ENCODE peak calls at places on chromosomes 5 and 9, in six cellular contexts. R is EH, Q is smooth muscle cell of the brain vasculature, D is cardiac muscle cell, T is NCI-H510A, Y is activated T-helper 1 cell treated with Interleukin-2 at 50 U/mL for 16 hours. O is an unnamed sample.

GRCh38 chr9:85941966-85942912 is 1.3 kb downstream of the NAA35 start:
- DNase-seq in R (peak), Q (no peak), D (peak), T (no peak), Y (no peak), O (no peak)

GRCh38 chr9:137250329-137251193 is 525 bp upstream of the STPG3 start:
- DNase-seq in R (no peak), Q (no peak), D (no peak), T (no peak), Y (no peak), O (no peak)

GRCh38 chr5:138647261-138647788 is 72.1 kb upstream of the HSPA9 start:
- DNase-seq in R (peak), Q (no peak), D (peak), T (no peak), Y (no peak), O (no peak)

GRCh38 chr5:160021818-160022446 is 13.0 kb downstream of the TTC1 start:
- DNase-seq in R (peak), Q (peak), D (peak), T (no peak), Y (peak), O (peak)

GRCh38 chr5:12662545-12663314 is 758.5 kb upstream of the CTNND2 start:
- DNase-seq in R (no peak), Q (no peak), D (no peak), T (no peak), Y (no peak), O (no peak)

GRCh38 chr5:15704397-15704947 is 204.5 kb downstream of the FBXL7 start:
- DNase-seq in R (peak), Q (no peak), D (no peak), T (no peak), Y (no peak), O (no peak)

GRCh38 chr5:169980418-169981053 is at the start of gene INSYN2B:
- DNase-seq in R (peak), Q (peak), D (peak), T (peak), Y (no peak), O (peak)

GRCh38 chr5:126446498-126447224 is 23.5 kb downstream of the GRAMD2B start:
- DNase-seq in R (peak), Q (no peak), D (peak), T (no peak), Y (no peak), O (no peak)

GRCh38 chr5:143889986-143890385 is 78.0 kb downstream of the HMHB1 start:
- DNase-seq in R (peak), Q (no peak), D (peak), T (no peak), Y (no peak), O (no peak)

GRCh38 chr5:149358294-149358651 is 427 bp downstream of the PCYOX1L start:
- DNase-seq in R (peak), Q (no peak), D (peak), T (peak), Y (peak), O (no peak)

GRCh38 chr5:76269259-76269958 is 133.7 kb upstream of the IQGAP2 start:
- DNase-seq in R (no peak), Q (no peak), D (no peak), T (no peak), Y (no peak), O (no peak)